ENCODE peak calls at places on chromosomes 12 and 14, in six cellular contexts. T, S, I, J, W and V are unnamed samples.

GRCh38 chr12:31236998-31237637 is 88.8 kb downstream of the SINHCAF start:
- DNase-seq in T (no peak), S (no peak), I (no peak), J (no peak), W (no peak), V (no peak)

GRCh38 chr12:28035483-28035882 is 63.0 kb upstream of the PTHLH start:
- DNase-seq in T (no peak), S (no peak), I (no peak), J (no peak), W (peak; percentile 21), V (no peak)

GRCh38 chr14:46377305-46377704 is 274.3 kb downstream of the RPL10L start:
- DNase-seq in T (no peak), S (no peak), I (no peak), J (no peak), W (no peak), V (no peak)

GRCh38 chr12:123363743-123364531 is 710 bp downstream of the SBNO1 start:
- DNase-seq in T (peak; percentile 32), S (peak; percentile 27), I (no peak), J (peak; percentile 38), W (peak; percentile 71), V (peak; percentile 26)

GRCh38 chr12:47391566-47391965 is 311.8 kb upstream of the AMIGO2 start:
- DNase-seq in T (no peak), S (peak; percentile 26), I (no peak), J (no peak), W (no peak), V (no peak)

GRCh38 chr12:86228656-86229055 is 27.5 kb downstream of the MGAT4C start:
- DNase-seq in T (no peak), S (no peak), I (no peak), J (no peak), W (no peak), V (no peak)

GRCh38 chr14:58298880-58299664 is 717 bp downstream of the ARID4A start:
- DNase-seq in T (peak; percentile 30), S (peak; percentile 30), I (no peak), J (peak; percentile 56), W (peak; percentile 78), V (peak; percentile 4)

GRCh38 chr14:85587152-85587697 is 57.3 kb downstream of the FLRT2 start:
- DNase-seq in T (no peak), S (no peak), I (no peak), J (no peak), W (peak; percentile 73), V (peak; percentile 10)

GRCh38 chr14:60161176-60162107 is 3.8 kb downstream of the DHRS7 start:
- DNase-seq in T (no peak), S (no peak), I (no peak), J (peak; percentile 42), W (peak; percentile 13), V (no peak)

GRCh38 chr12:53004582-53004981 is 1.7 kb upstream of the EIF4B start:
- DNase-seq in T (no peak), S (no peak), I (no peak), J (no peak), W (peak; percentile 30), V (no peak)

GRCh38 chr12:6914246-6914947 is at the start of gene ENO2:
- DNase-seq in T (peak; percentile 80), S (peak; percentile 68), I (no peak), J (peak; percentile 82), W (peak; percentile 64), V (no peak)

GRCh38 chr14:26323781-26324363 is 274.0 kb downstream of the NOVA1 start:
- DNase-seq in T (no peak), S (no peak), I (no peak), J (no peak), W (no peak), V (no peak)

GRCh38 chr14:39680777-39681176 is 248.5 kb upstream of the FBXO33 start:
- DNase-seq in T (no peak), S (no peak), I (no peak), J (no peak), W (no peak), V (no peak)

GRCh38 chr14:53278602-53279506 is 125.7 kb upstream of the DDHD1 start:
- DNase-seq in T (no peak), S (no peak), I (no peak), J (no peak), W (peak; percentile 9), V (no peak)

GRCh38 chr12:26196424-26196722 is 1.0 kb downstream of the SSPN start:
- DNase-seq in T (no peak), S (no peak), I (no peak), J (no peak), W (no peak), V (no peak)

GRCh38 chr12:123027726-123028445 is 47.4 kb downstream of the ARL6IP4 start:
- DNase-seq in T (no peak), S (no peak), I (no peak), J (no peak), W (no peak), V (no peak)

GRCh38 chr12:56315256-56315625 is 547 bp downstream of the CNPY2 start:
- DNase-seq in T (no peak), S (no peak), I (no peak), J (no peak), W (no peak), V (no peak)

GRCh38 chr12:6450869-6451347 is 934 bp upstream of the TAPBPL start:
- DNase-seq in T (peak; percentile 58), S (no peak), I (no peak), J (no peak), W (no peak), V (no peak)

GRCh38 chr14:104442611-104443390 is 136.8 kb upstream of the C14orf180 start:
- DNase-seq in T (no peak), S (no peak), I (no peak), J (no peak), W (no peak), V (no peak)

GRCh38 chr14:81435578-81436295 is 35.6 kb upstream of the STON2 start:
- DNase-seq in T (peak; percentile 41), S (peak; percentile 41), I (no peak), J (peak; percentile 59), W (no peak), V (no peak)

DNA sequence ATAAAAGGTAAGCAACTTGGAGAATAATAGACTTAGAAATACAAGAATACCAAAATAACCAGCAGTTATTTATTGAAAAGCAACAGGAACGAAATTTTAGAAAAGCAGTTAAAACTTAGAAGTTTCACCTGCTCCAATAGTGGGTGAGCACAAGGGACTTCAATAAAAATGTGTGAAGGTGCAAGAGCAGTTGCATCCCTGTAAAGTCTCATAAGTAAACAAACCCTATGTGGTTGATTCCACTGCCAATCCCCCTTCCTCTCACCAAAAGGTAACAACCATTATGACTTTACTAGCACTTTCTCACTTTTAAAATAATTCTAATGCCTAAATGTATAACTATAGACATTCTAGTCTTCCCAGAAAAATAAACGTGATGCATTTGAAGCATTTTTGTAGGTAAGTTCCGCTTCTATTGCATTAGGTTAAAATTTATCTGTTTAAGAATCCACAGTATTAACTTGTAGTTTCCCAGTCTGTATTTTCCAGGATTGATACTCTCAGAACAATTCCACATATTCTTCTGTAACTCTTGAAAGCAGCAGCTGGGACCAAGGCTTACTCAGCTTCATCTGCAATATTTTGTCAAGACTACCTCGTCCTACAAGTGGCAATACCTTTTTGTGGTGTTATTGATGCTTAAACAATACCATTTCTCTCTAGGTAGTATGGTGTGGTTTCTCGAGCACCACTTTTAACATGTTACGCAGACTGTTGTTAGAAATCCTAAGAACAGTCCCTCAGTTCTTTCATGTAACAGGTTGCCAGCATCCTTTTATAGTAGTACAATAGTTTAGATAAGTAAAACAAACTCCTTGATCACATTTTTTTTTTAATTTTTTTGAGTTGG is 32.1 kb downstream of the HNRNPC start:
- DNase-seq in T (no peak), S (no peak), I (no peak), J (no peak), W (no peak), V (no peak)
- TF ChIP-seq POLR2A in T (no peak), S (no peak), I (no peak), J (no peak), W (no peak), V (no peak)

GRCh38 chr12:2893007-2893406 is 2.3 kb downstream of the TULP3 start:
- DNase-seq in T (peak; percentile 39), S (no peak), I (no peak), J (no peak), W (peak; percentile 16), V (no peak)

GRCh38 chr12:2891240-2892053 is 756 bp downstream of the TULP3 start:
- DNase-seq in T (peak; percentile 56), S (peak; percentile 47), I (no peak), J (peak; percentile 66), W (peak; percentile 52), V (peak; percentile 42)

GRCh38 chr12:2892246-2892645 is 1.6 kb downstream of the TULP3 start:
- DNase-seq in T (no peak), S (no peak), I (no peak), J (no peak), W (no peak), V (no peak)

GRCh38 chr12:2890001-2890387 is 697 bp upstream of the TULP3 start:
- DNase-seq in T (no peak), S (no peak), I (no peak), J (no peak), W (no peak), V (no peak)

DNA sequence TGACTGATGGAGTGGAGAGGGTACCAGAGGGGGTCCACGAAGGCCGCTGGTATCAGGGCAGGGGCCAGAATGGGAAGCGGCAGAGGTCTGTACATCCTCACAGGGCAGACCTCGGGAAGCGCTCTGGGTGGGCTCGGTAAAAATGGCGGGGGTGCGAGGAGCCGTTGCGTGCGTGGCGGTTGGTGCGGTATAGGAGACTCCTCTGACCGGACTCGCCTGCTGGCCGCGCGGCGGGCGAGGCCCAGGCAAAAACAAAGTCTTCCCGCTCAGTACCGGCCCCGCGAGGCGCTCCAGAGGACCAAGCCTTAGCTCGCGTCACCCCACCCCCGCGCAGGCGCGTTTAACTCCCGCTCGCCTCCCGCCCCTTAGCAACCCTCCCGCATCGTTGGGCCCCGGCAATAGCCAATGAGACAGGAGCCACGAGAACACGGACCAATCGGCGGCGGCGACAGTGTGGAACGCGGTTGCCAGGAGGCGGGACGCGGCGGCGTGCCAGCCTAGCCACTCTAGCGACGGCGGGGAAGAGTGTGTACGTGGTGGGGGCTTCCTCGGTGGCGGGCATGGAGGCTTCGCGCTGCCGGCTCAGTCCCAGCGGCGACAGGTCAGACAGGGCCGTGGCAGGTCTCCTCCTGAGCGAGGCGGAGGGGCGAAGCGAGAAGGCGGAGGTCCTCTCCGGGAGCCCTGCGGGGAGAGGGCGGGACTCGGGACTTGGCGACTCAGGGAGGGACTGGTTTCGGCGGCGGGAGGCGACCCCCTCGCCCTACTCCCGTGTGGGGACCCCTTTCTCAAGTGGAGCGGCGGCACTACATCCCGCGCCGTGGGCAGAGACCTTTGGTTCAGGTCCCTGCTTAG is at the start of gene TULP3:
- DNase-seq in T (peak; percentile 99), S (peak; percentile 99), I (peak; percentile 82), J (peak; percentile 99), W (peak; percentile 96), V (peak; percentile 93)
- TF ChIP-seq POLR2A in T (peak; percentile 92), S (peak; percentile 84), I (peak; percentile 89), J (peak; percentile 76), W (peak; percentile 43), V (peak; percentile 92)

DNA sequence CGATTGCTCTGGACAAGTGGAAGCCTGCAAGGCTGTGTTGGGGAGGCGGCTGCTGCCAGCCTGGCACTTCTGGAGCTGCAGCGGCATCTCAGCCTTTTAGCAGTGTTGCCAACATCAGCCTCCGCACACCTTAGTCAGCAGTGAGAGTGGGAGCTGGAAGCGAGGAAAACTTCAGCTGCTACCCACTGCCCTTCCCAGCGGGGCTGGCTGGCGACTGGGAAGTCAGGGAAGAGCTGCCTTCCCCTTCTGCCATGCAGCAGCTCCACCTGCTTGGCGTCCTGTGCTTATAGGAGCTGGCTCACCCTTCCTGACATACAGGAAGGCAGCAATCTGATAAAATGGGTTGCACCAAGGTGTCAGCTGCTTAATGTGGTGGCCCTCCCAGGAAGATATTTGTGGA is 15.4 kb upstream of the PLEKHG3 start:
- DNase-seq in T (no peak), S (no peak), I (no peak), J (no peak), W (no peak), V (no peak)
- TF ChIP-seq POLR2A in T (no peak), S (no peak), I (no peak), J (no peak), W (no peak), V (no peak)

GRCh38 chr12:76847260-76847659 is 31.6 kb downstream of the CSRP2 start:
- DNase-seq in T (no peak), S (no peak), I (no peak), J (no peak), W (no peak), V (no peak)
- TF ChIP-seq POLR2A in T (no peak), S (no peak), I (no peak), J (no peak), W (no peak), V (no peak)